ENCODE peak calls at places on chromosomes 16 and 17, in nine cellular contexts. B, A, M, Y, V, Z, I, L and E are unnamed samples.

GRCh38 chr16:53768167-53768566 is 64.2 kb downstream of the FTO start:
- DNase-seq in L (no peak), Z (no peak), V (peak), Y (no peak), I (no peak), B (no peak), A (no peak), M (no peak), E (no peak)

GRCh38 chr17:45284176-45285140 is 22.6 kb upstream of the SPATA32 start:
- DNase-seq in B (no peak), V (no peak), A (no peak), Z (peak), Y (peak), M (no peak), L (no peak), I (no peak), E (no peak)

GRCh38 chr17:10787306-10788020 is 16.4 kb downstream of the TMEM238L start:
- DNase-seq in L (no peak), Y (no peak), I (no peak), M (no peak), B (no peak), V (no peak), A (no peak), Z (no peak), E (no peak)

GRCh38 chr17:39564201-39564828 is 43.4 kb downstream of the NEUROD2 start:
- DNase-seq in I (no peak), B (no peak), Y (no peak), L (peak), M (no peak), A (no peak), V (no peak), Z (no peak), E (peak)

GRCh38 chr16:68085259-68086071 is at the start of gene NFATC3:
- DNase-seq in B (peak), L (no peak), M (peak), I (peak), Y (peak), Z (peak), A (peak), V (peak), E (peak)

GRCh38 chr16:59060212-59060611 is 326.1 kb upstream of the GOT2 start:
- DNase-seq in I (peak), A (peak), Z (no peak), M (no peak), Y (no peak), B (peak), V (peak), L (no peak), E (no peak)

GRCh38 chr17:39640493-39641118 is 3.7 kb downstream of the STARD3 start:
- DNase-seq in B (no peak), I (no peak), A (no peak), L (no peak), M (no peak), V (no peak), Y (no peak), Z (no peak), E (no peak)

GRCh38 chr17:28910534-28910933 is 7.7 kb upstream of the DHRS13 start:
- DNase-seq in B (no peak), I (no peak), Z (no peak), M (no peak), L (no peak), A (no peak), Y (no peak), V (no peak), E (no peak)

GRCh38 chr16:83058376-83058775 is 431.6 kb downstream of the CDH13 start:
- DNase-seq in V (no peak), B (no peak), M (no peak), Z (no peak), I (no peak), Y (no peak), A (no peak), L (no peak), E (no peak)

GRCh38 chr16:48565752-48566151 is 44.2 kb downstream of the N4BP1 start:
- DNase-seq in A (no peak), Z (no peak), B (no peak), Y (no peak), L (no peak), M (no peak), I (no peak), V (no peak), E (no peak)

GRCh38 chr16:89599451-89599858 is 14.0 kb upstream of the DPEP1 start:
- DNase-seq in Y (no peak), I (no peak), A (no peak), B (no peak), V (no peak), L (no peak), Z (no peak), M (no peak), E (no peak)